ENCODE peak calls at places on chromosomes 13 and 19, in four cellular contexts. Y is IMR-90; B is psoas muscle; G is CD4-positive, CD25-positive, alpha-beta regulatory T cell. L is an unnamed sample.

GRCh38 chr19:12140545-12141404 is 625 bp upstream of the ZNF20 start:
- DNase-seq in B (peak; percentile 93), G (peak; percentile 86), Y (peak; percentile 80), L (peak; percentile 77)

GRCh38 chr13:52695856-52696255 is 43.2 kb downstream of the SUGT1 start:
- DNase-seq in B (no peak), G (peak; percentile 29), Y (peak; percentile 67), L (no peak)

GRCh38 chr19:21698215-21698614 is 69.2 kb downstream of the ZNF100 start:
- DNase-seq in B (no peak), Y (peak; percentile 1), G (peak; percentile 22), L (peak; percentile 57)

GRCh38 chr19:48575931-48576622 is 24.1 kb downstream of the SULT2B1 start:
- DNase-seq in G (no peak), B (no peak), Y (no peak), L (no peak)

GRCh38 chr19:47713046-47714021 is at the start of gene EHD2:
- DNase-seq in Y (peak; percentile 76), B (peak; percentile 85), G (peak; percentile 13), L (peak; percentile 46)

GRCh38 chr19:16143399-16144215 is at the start of gene HSH2D:
- DNase-seq in G (peak; percentile 96), Y (no peak), B (peak; percentile 66), L (peak; percentile 79)

GRCh38 chr19:6376512-6377193 is 920 bp upstream of the PSPN start:
- DNase-seq in B (no peak), Y (no peak), G (no peak), L (no peak)

GRCh38 chr13:36999054-36999927 is at the start of gene ALG5:
- DNase-seq in B (peak; percentile 96), G (peak; percentile 94), Y (peak; percentile 84), L (peak; percentile 96)

GRCh38 chr13:85503797-85504196 is 295.4 kb downstream of the SLITRK6 start:
- DNase-seq in Y (peak; percentile 65), G (no peak), B (no peak), L (no peak)

GRCh38 chr19:18520848-18521691 is 800 bp downstream of the ELL start:
- DNase-seq in G (peak; percentile 34), Y (no peak), B (peak; percentile 74), L (peak; percentile 11)

GRCh38 chr19:21474671-21475181 is 30.7 kb upstream of the ZNF429 start:
- DNase-seq in Y (peak; percentile 31), B (peak; percentile 85), G (peak; percentile 70), L (peak; percentile 55)

GRCh38 chr13:74657765-74658164 is 523.6 kb upstream of the KLF12 start:
- DNase-seq in G (no peak), Y (no peak), B (no peak), L (no peak)

GRCh38 chr19:9406798-9407352 is 28.5 kb downstream of the ZNF266 start:
- DNase-seq in B (peak; percentile 88), Y (peak; percentile 92), G (peak; percentile 56), L (peak; percentile 40)

GRCh38 chr13:68616600-68617222 is 1386.6 kb upstream of the PCDH9 start:
- DNase-seq in G (no peak), B (no peak), Y (no peak), L (no peak)

GRCh38 chr13:25372275-25373081 is 704 bp downstream of the ATP8A2 start:
- DNase-seq in Y (no peak), G (no peak), B (no peak), L (no peak)

GRCh38 chr13:97191615-97192014 is 30.5 kb upstream of the MBNL2 start:
- DNase-seq in B (no peak), Y (no peak), G (no peak), L (no peak)

GRCh38 chr19:35521124-35521743 is 6.9 kb downstream of the SBSN start:
- DNase-seq in G (no peak), B (no peak), Y (no peak), L (no peak)

GRCh38 chr13:49452725-49453457 is 8.8 kb downstream of the SETDB2 start:
- DNase-seq in Y (no peak), B (no peak), G (no peak), L (no peak)

GRCh38 chr13:49455016-49455398 is 10.9 kb downstream of the SETDB2 start:
- DNase-seq in B (no peak), G (no peak), Y (no peak), L (no peak)

GRCh38 chr13:49453465-49453864 is 9.4 kb downstream of the SETDB2 start:
- DNase-seq in B (no peak), Y (no peak), G (no peak), L (no peak)

GRCh38 chr13:49456156-49456555 is 12.1 kb downstream of the SETDB2 start:
- DNase-seq in B (no peak), Y (peak; percentile 27), G (no peak), L (no peak)

DNA sequence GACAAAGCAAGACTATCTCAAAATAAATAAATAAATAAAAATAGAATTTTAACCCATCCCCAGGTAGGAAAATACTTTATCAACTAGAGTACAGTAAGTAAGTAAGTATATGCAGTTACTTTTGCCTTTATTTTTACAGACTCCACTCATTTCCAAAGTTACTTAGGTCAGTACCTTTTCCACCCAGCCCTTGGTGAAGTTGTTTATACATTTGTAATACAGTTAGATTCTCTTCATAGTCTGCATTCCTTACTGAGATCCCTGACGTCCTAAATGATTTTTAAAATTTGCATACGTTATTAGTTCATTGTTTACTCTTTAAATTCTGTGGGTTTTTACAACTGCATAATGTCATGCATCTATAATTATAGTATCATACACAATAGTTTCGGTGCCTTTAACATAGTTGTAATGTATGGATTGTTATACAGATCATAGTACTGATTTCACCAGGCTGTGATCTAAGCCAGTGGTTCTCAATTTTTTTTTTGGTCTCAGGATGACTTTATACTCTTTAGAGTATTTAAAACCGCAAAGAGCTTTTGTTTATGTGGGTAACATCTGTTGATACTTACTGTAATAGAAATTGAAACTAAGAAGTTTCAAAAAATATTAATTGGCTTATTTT is 10.4 kb downstream of the SETDB2 start:
- DNase-seq in G (peak; percentile 73), Y (peak; percentile 88), B (no peak), L (no peak)
- H3K4me3 ChIP-seq in G (peak overlapping the region; percentile 71), Y (peak overlapping the region; percentile 2), B (no peak overlapping the region), L (no peak overlapping the region)

DNA sequence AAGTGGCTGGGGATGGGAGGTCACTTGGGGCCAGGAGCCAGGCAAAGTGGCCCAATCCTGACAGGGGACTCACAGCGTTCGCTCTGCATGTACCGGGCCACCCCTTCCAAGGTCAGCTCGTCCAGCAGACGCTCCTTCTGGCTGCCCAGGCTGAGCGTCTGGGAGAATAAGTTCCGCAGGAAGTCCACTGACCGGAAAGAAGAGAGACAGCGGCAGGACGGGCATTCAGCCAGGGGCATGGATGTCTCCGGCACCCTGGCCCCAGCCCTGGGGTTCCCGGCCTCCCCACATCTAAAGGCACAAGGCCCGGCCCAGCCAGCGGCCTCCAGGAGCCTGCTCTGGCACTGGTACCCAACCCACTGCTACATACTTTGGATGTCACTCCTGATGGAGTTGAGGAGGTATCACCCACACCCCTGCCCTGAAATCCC is 6.1 kb downstream of the SIRT2 start:
- DNase-seq in G (no peak), Y (no peak), B (no peak), L (no peak)
- H3K27ac ChIP-seq in G (no peak overlapping the region), Y (no peak overlapping the region), B (peak overlapping the region; percentile 80), L (no peak overlapping the region)

GRCh38 chr13:93086329-93086728 is 140.3 kb upstream of the GPC6 start:
- DNase-seq in Y (no peak), B (no peak), G (no peak), L (no peak)
- H3K36me3 ChIP-seq in Y (no peaks in the 10 kb centered on the region), B (no peaks in the 10 kb centered on the region), G (no peaks in the 10 kb centered on the region), L (no peaks in the 10 kb centered on the region)

DNA sequence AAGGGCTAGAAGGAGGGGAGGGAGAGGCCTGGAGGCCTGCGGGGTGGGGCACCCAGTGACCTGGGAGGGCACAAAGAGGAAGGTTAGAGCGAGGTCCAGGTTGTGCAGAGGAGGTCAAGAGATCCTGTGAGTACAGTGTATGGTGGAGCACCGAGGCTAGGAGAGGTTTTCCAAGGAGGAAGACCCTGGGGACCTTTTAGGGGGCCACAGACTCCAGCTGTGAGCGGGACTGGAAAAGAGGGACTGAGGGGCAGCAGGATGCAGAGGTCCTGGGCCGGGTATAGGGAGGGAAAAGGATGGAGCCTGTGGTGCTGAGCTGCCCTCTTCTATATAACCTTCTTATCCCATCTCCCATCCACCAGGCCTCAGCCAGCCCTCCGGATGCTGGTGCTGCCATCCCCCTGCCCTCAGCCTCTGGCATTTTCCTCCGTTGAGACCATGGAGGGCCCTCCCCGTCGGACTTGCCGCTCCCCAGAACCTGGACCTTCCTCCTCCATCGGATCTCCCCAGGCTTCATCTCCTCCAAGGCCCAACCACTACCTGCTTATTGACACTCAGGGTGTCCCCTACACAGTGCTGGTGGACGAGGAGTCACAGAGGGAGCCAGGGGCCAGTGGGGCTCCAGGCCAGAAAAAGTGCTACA is 863 bp downstream of the ZNF581 start:
- DNase-seq in G (no peak), Y (no peak), B (no peak), L (no peak)
- H3K4me3 ChIP-seq in G (peak overlapping the region; percentile 48), Y (peak overlapping the region; percentile 74), B (peak overlapping the region; percentile 87), L (peak overlapping the region; percentile 63)

DNA sequence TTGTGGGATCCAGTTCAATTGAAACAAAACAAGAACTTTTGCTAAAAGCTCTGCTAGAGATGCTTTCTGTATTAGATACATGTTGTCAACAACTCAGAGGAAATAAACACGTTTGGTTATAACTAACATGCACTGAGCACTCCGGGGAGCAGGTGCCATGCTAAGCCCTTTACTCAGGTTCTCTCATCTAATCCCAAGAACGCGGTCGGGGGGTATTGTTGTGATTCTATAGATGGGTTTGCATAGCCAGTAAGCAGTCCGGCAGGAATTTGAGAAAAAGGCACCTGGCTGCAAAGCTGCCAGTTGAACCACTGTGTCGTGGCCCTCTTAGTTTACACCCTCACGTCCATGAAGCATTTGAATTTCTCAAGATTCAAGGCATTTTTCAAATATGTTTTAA is 24.3 kb upstream of the SPACA7 start:
- DNase-seq in B (no peak), G (no peak), Y (no peak), L (no peak)
- H3K27ac ChIP-seq in B (no peak overlapping the region), G (no peak overlapping the region), Y (no peak overlapping the region), L (no peak overlapping the region)